ENCODE peak calls at places on chromosome 21, in six cellular contexts. One of them, this sample, is unnamed.

GRCh38 chr21:38295997-38296764 is 39.4 kb downstream of the KCNJ15 start:
- DNase-seq in spleen: no peak
- DNase-seq in activated CD4-positive, alpha-beta T cell treated with anti-CD3 and anti-CD28 coated beads for 24 hours: no peak
- DNase-seq in T-helper 9 cell: no peak
- DNase-seq in SW480: no peak
- DNase-seq in fibroblast of the conjunctiva: peak
- DNase-seq in this sample: no peak

GRCh38 chr21:44913425-44914175 is 7.1 kb downstream of the ITGB2 start:
- DNase-seq in spleen: peak
- DNase-seq in activated CD4-positive, alpha-beta T cell treated with anti-CD3 and anti-CD28 coated beads for 24 hours: no peak
- DNase-seq in T-helper 9 cell: no peak
- DNase-seq in SW480: no peak
- DNase-seq in fibroblast of the conjunctiva: no peak
- DNase-seq in this sample: no peak

GRCh38 chr21:16086121-16086520 is 356.3 kb downstream of the USP25 start:
- DNase-seq in spleen: no peak
- DNase-seq in activated CD4-positive, alpha-beta T cell treated with anti-CD3 and anti-CD28 coated beads for 24 hours: no peak
- DNase-seq in T-helper 9 cell: no peak
- DNase-seq in SW480: no peak
- DNase-seq in fibroblast of the conjunctiva: no peak
- DNase-seq in this sample: no peak

GRCh38 chr21:46152939-46153258 is 2.5 kb downstream of the FTCD start:
- DNase-seq in spleen: peak
- DNase-seq in activated CD4-positive, alpha-beta T cell treated with anti-CD3 and anti-CD28 coated beads for 24 hours: no peak
- DNase-seq in T-helper 9 cell: no peak
- DNase-seq in SW480: no peak
- DNase-seq in fibroblast of the conjunctiva: no peak
- DNase-seq in this sample: no peak

GRCh38 chr21:46294647-46295176 is 8.6 kb downstream of the YBEY start:
- DNase-seq in spleen: no peak
- DNase-seq in activated CD4-positive, alpha-beta T cell treated with anti-CD3 and anti-CD28 coated beads for 24 hours: no peak
- DNase-seq in T-helper 9 cell: no peak
- DNase-seq in SW480: peak
- DNase-seq in fibroblast of the conjunctiva: no peak
- DNase-seq in this sample: no peak

GRCh38 chr21:41777934-41778815 is 11.3 kb upstream of the RIPK4 start:
- DNase-seq in spleen: no peak
- DNase-seq in activated CD4-positive, alpha-beta T cell treated with anti-CD3 and anti-CD28 coated beads for 24 hours: peak
- DNase-seq in T-helper 9 cell: no peak
- DNase-seq in SW480: peak
- DNase-seq in fibroblast of the conjunctiva: peak
- DNase-seq in this sample: peak

GRCh38 chr21:35335951-35336446 is 286.9 kb upstream of the RUNX1 start:
- DNase-seq in spleen: no peak
- DNase-seq in activated CD4-positive, alpha-beta T cell treated with anti-CD3 and anti-CD28 coated beads for 24 hours: peak
- DNase-seq in T-helper 9 cell: no peak
- DNase-seq in SW480: no peak
- DNase-seq in fibroblast of the conjunctiva: no peak
- DNase-seq in this sample: no peak

GRCh38 chr21:43787180-43787533 is 2.2 kb upstream of the RRP1 start:
- DNase-seq in spleen: peak
- DNase-seq in activated CD4-positive, alpha-beta T cell treated with anti-CD3 and anti-CD28 coated beads for 24 hours: no peak
- DNase-seq in T-helper 9 cell: no peak
- DNase-seq in SW480: no peak
- DNase-seq in fibroblast of the conjunctiva: no peak
- DNase-seq in this sample: no peak

GRCh38 chr21:28771790-28772501 is 220.7 kb downstream of the LTN1 start:
- DNase-seq in spleen: no peak
- DNase-seq in activated CD4-positive, alpha-beta T cell treated with anti-CD3 and anti-CD28 coated beads for 24 hours: no peak
- DNase-seq in T-helper 9 cell: no peak
- DNase-seq in SW480: no peak
- DNase-seq in fibroblast of the conjunctiva: peak
- DNase-seq in this sample: no peak

GRCh38 chr21:41142051-41142795 is 25.7 kb upstream of the BACE2 start:
- DNase-seq in spleen: no peak
- DNase-seq in activated CD4-positive, alpha-beta T cell treated with anti-CD3 and anti-CD28 coated beads for 24 hours: no peak
- DNase-seq in T-helper 9 cell: no peak
- DNase-seq in SW480: peak
- DNase-seq in fibroblast of the conjunctiva: no peak
- DNase-seq in this sample: no peak

GRCh38 chr21:35254006-35254751 is 205.1 kb upstream of the RUNX1 start:
- DNase-seq in spleen: no peak
- DNase-seq in activated CD4-positive, alpha-beta T cell treated with anti-CD3 and anti-CD28 coated beads for 24 hours: no peak
- DNase-seq in T-helper 9 cell: no peak
- DNase-seq in SW480: peak
- DNase-seq in fibroblast of the conjunctiva: peak
- DNase-seq in this sample: no peak

GRCh38 chr21:31394309-31394708 is 50.2 kb upstream of the TIAM1 start:
- DNase-seq in spleen: no peak
- DNase-seq in activated CD4-positive, alpha-beta T cell treated with anti-CD3 and anti-CD28 coated beads for 24 hours: no peak
- DNase-seq in T-helper 9 cell: no peak
- DNase-seq in SW480: no peak
- DNase-seq in fibroblast of the conjunctiva: no peak
- DNase-seq in this sample: no peak

GRCh38 chr21:43687566-43688395 is 28.4 kb downstream of the RRP1B start:
- DNase-seq in spleen: peak
- DNase-seq in activated CD4-positive, alpha-beta T cell treated with anti-CD3 and anti-CD28 coated beads for 24 hours: no peak
- DNase-seq in T-helper 9 cell: no peak
- DNase-seq in SW480: no peak
- DNase-seq in fibroblast of the conjunctiva: no peak
- DNase-seq in this sample: no peak

GRCh38 chr21:29230541-29231275 is 68.0 kb upstream of the BACH1 start:
- DNase-seq in spleen: no peak
- DNase-seq in activated CD4-positive, alpha-beta T cell treated with anti-CD3 and anti-CD28 coated beads for 24 hours: no peak
- DNase-seq in T-helper 9 cell: no peak
- DNase-seq in SW480: no peak
- DNase-seq in fibroblast of the conjunctiva: no peak
- DNase-seq in this sample: no peak

GRCh38 chr21:15894596-15894995 is 164.8 kb downstream of the USP25 start:
- DNase-seq in spleen: no peak
- DNase-seq in activated CD4-positive, alpha-beta T cell treated with anti-CD3 and anti-CD28 coated beads for 24 hours: no peak
- DNase-seq in T-helper 9 cell: no peak
- DNase-seq in SW480: peak
- DNase-seq in fibroblast of the conjunctiva: no peak
- DNase-seq in this sample: no peak

GRCh38 chr21:27261676-27262075 is 294.8 kb upstream of the ADAMTS5 start:
- DNase-seq in spleen: no peak
- DNase-seq in activated CD4-positive, alpha-beta T cell treated with anti-CD3 and anti-CD28 coated beads for 24 hours: no peak
- DNase-seq in T-helper 9 cell: no peak
- DNase-seq in SW480: no peak
- DNase-seq in fibroblast of the conjunctiva: no peak
- DNase-seq in this sample: no peak

GRCh38 chr21:42107881-42108553 is 36.9 kb downstream of the UMODL1 start:
- DNase-seq in spleen: peak
- DNase-seq in activated CD4-positive, alpha-beta T cell treated with anti-CD3 and anti-CD28 coated beads for 24 hours: peak
- DNase-seq in T-helper 9 cell: peak
- DNase-seq in SW480: no peak
- DNase-seq in fibroblast of the conjunctiva: no peak
- DNase-seq in this sample: peak

GRCh38 chr21:23789864-23790263 is 1817.4 kb downstream of the MRPL39 start:
- DNase-seq in spleen: no peak
- DNase-seq in activated CD4-positive, alpha-beta T cell treated with anti-CD3 and anti-CD28 coated beads for 24 hours: no peak
- DNase-seq in T-helper 9 cell: no peak
- DNase-seq in SW480: no peak
- DNase-seq in fibroblast of the conjunctiva: no peak
- DNase-seq in this sample: no peak

GRCh38 chr21:45588086-45588825 is 46.0 kb upstream of the SLC19A1 start:
- DNase-seq in spleen: peak
- DNase-seq in activated CD4-positive, alpha-beta T cell treated with anti-CD3 and anti-CD28 coated beads for 24 hours: no peak
- DNase-seq in T-helper 9 cell: no peak
- DNase-seq in SW480: no peak
- DNase-seq in fibroblast of the conjunctiva: no peak
- DNase-seq in this sample: peak

GRCh38 chr21:34974162-34974981 is 74.7 kb downstream of the RUNX1 start:
- DNase-seq in spleen: no peak
- DNase-seq in activated CD4-positive, alpha-beta T cell treated with anti-CD3 and anti-CD28 coated beads for 24 hours: no peak
- DNase-seq in T-helper 9 cell: peak
- DNase-seq in SW480: no peak
- DNase-seq in fibroblast of the conjunctiva: no peak
- DNase-seq in this sample: no peak

GRCh38 chr21:37367301-37367757 is 756 bp downstream of the DYRK1A start:
- DNase-seq in spleen: peak
- DNase-seq in activated CD4-positive, alpha-beta T cell treated with anti-CD3 and anti-CD28 coated beads for 24 hours: no peak
- DNase-seq in T-helper 9 cell: peak
- DNase-seq in SW480: no peak
- DNase-seq in fibroblast of the conjunctiva: no peak
- DNase-seq in this sample: no peak

GRCh38 chr21:30769724-30770431 is 14.7 kb upstream of the KRTAP21-1 start:
- DNase-seq in spleen: no peak
- DNase-seq in activated CD4-positive, alpha-beta T cell treated with anti-CD3 and anti-CD28 coated beads for 24 hours: no peak
- DNase-seq in T-helper 9 cell: no peak
- DNase-seq in SW480: no peak
- DNase-seq in fibroblast of the conjunctiva: no peak
- DNase-seq in this sample: no peak

GRCh38 chr21:26550357-26550756 is 22.7 kb downstream of the CYYR1 start:
- DNase-seq in spleen: no peak
- DNase-seq in activated CD4-positive, alpha-beta T cell treated with anti-CD3 and anti-CD28 coated beads for 24 hours: no peak
- DNase-seq in T-helper 9 cell: no peak
- DNase-seq in SW480: no peak
- DNase-seq in fibroblast of the conjunctiva: no peak
- DNase-seq in this sample: no peak

GRCh38 chr21:44701541-44701940 is 4.6 kb downstream of the KRTAP10-12 start:
- DNase-seq in spleen: no peak
- DNase-seq in activated CD4-positive, alpha-beta T cell treated with anti-CD3 and anti-CD28 coated beads for 24 hours: no peak
- DNase-seq in T-helper 9 cell: no peak
- DNase-seq in SW480: no peak
- DNase-seq in fibroblast of the conjunctiva: no peak
- DNase-seq in this sample: no peak

GRCh38 chr21:41167348-41168342 is at the start of gene BACE2:
- DNase-seq in spleen: peak
- DNase-seq in activated CD4-positive, alpha-beta T cell treated with anti-CD3 and anti-CD28 coated beads for 24 hours: peak
- DNase-seq in T-helper 9 cell: no peak
- DNase-seq in SW480: peak
- DNase-seq in fibroblast of the conjunctiva: peak
- DNase-seq in this sample: peak

GRCh38 chr21:37529649-37530048 is 163.1 kb downstream of the DYRK1A start:
- DNase-seq in spleen: no peak
- DNase-seq in activated CD4-positive, alpha-beta T cell treated with anti-CD3 and anti-CD28 coated beads for 24 hours: no peak
- DNase-seq in T-helper 9 cell: no peak
- DNase-seq in SW480: no peak
- DNase-seq in fibroblast of the conjunctiva: no peak
- DNase-seq in this sample: no peak

GRCh38 chr21:31945116-31945515 is 72.3 kb downstream of the HUNK start:
- DNase-seq in spleen: no peak
- DNase-seq in activated CD4-positive, alpha-beta T cell treated with anti-CD3 and anti-CD28 coated beads for 24 hours: no peak
- DNase-seq in T-helper 9 cell: no peak
- DNase-seq in SW480: no peak
- DNase-seq in fibroblast of the conjunctiva: no peak
- DNase-seq in this sample: no peak

GRCh38 chr21:46157987-46158451 is 2.6 kb upstream of the FTCD start:
- DNase-seq in spleen: no peak
- DNase-seq in activated CD4-positive, alpha-beta T cell treated with anti-CD3 and anti-CD28 coated beads for 24 hours: no peak
- DNase-seq in T-helper 9 cell: no peak
- DNase-seq in SW480: no peak
- DNase-seq in fibroblast of the conjunctiva: no peak
- DNase-seq in this sample: peak

GRCh38 chr21:39071623-39072214 is 111.5 kb downstream of the PSMG1 start:
- DNase-seq in spleen: no peak
- DNase-seq in activated CD4-positive, alpha-beta T cell treated with anti-CD3 and anti-CD28 coated beads for 24 hours: no peak
- DNase-seq in T-helper 9 cell: no peak
- DNase-seq in SW480: no peak
- DNase-seq in fibroblast of the conjunctiva: no peak
- DNase-seq in this sample: no peak

GRCh38 chr21:42102516-42102915 is 31.4 kb downstream of the UMODL1 start:
- DNase-seq in spleen: no peak
- DNase-seq in activated CD4-positive, alpha-beta T cell treated with anti-CD3 and anti-CD28 coated beads for 24 hours: no peak
- DNase-seq in T-helper 9 cell: no peak
- DNase-seq in SW480: peak
- DNase-seq in fibroblast of the conjunctiva: no peak
- DNase-seq in this sample: no peak

GRCh38 chr21:35257413-35257812 is 208.3 kb upstream of the RUNX1 start:
- DNase-seq in spleen: no peak
- DNase-seq in activated CD4-positive, alpha-beta T cell treated with anti-CD3 and anti-CD28 coated beads for 24 hours: no peak
- DNase-seq in T-helper 9 cell: no peak
- DNase-seq in SW480: no peak
- DNase-seq in fibroblast of the conjunctiva: peak
- DNase-seq in this sample: no peak

GRCh38 chr21:32604484-32604883 is 7.7 kb downstream of the CFAP298 start:
- DNase-seq in spleen: peak
- DNase-seq in activated CD4-positive, alpha-beta T cell treated with anti-CD3 and anti-CD28 coated beads for 24 hours: no peak
- DNase-seq in T-helper 9 cell: no peak
- DNase-seq in SW480: no peak
- DNase-seq in fibroblast of the conjunctiva: no peak
- DNase-seq in this sample: no peak

GRCh38 chr21:15531986-15532385 is 197.8 kb upstream of the USP25 start:
- DNase-seq in spleen: no peak
- DNase-seq in activated CD4-positive, alpha-beta T cell treated with anti-CD3 and anti-CD28 coated beads for 24 hours: no peak
- DNase-seq in T-helper 9 cell: no peak
- DNase-seq in SW480: no peak
- DNase-seq in fibroblast of the conjunctiva: no peak
- DNase-seq in this sample: no peak

GRCh38 chr21:45478115-45478801 is 64.0 kb downstream of the SLC19A1 start:
- DNase-seq in spleen: peak
- DNase-seq in activated CD4-positive, alpha-beta T cell treated with anti-CD3 and anti-CD28 coated beads for 24 hours: peak
- DNase-seq in T-helper 9 cell: peak
- DNase-seq in SW480: no peak
- DNase-seq in fibroblast of the conjunctiva: peak
- DNase-seq in this sample: peak

GRCh38 chr21:27536319-27536718 is 569.4 kb upstream of the ADAMTS5 start:
- DNase-seq in spleen: no peak
- DNase-seq in activated CD4-positive, alpha-beta T cell treated with anti-CD3 and anti-CD28 coated beads for 24 hours: no peak
- DNase-seq in T-helper 9 cell: no peak
- DNase-seq in SW480: no peak
- DNase-seq in fibroblast of the conjunctiva: no peak
- DNase-seq in this sample: no peak

GRCh38 chr21:27412530-27412929 is 445.6 kb upstream of the ADAMTS5 start:
- DNase-seq in spleen: no peak
- DNase-seq in activated CD4-positive, alpha-beta T cell treated with anti-CD3 and anti-CD28 coated beads for 24 hours: no peak
- DNase-seq in T-helper 9 cell: no peak
- DNase-seq in SW480: no peak
- DNase-seq in fibroblast of the conjunctiva: no peak
- DNase-seq in this sample: no peak

GRCh38 chr21:17467829-17468228 is 45.0 kb upstream of the CXADR start:
- DNase-seq in spleen: no peak
- DNase-seq in activated CD4-positive, alpha-beta T cell treated with anti-CD3 and anti-CD28 coated beads for 24 hours: no peak
- DNase-seq in T-helper 9 cell: no peak
- DNase-seq in SW480: no peak
- DNase-seq in fibroblast of the conjunctiva: no peak
- DNase-seq in this sample: no peak

GRCh38 chr21:25334046-25334730 is 273.1 kb downstream of the MRPL39 start:
- DNase-seq in spleen: no peak
- DNase-seq in activated CD4-positive, alpha-beta T cell treated with anti-CD3 and anti-CD28 coated beads for 24 hours: no peak
- DNase-seq in T-helper 9 cell: no peak
- DNase-seq in SW480: no peak
- DNase-seq in fibroblast of the conjunctiva: no peak
- DNase-seq in this sample: no peak

This sample was measured in upper lobe of right lung.